ENCODE peak calls at places on chromosomes 5 and 9, in nine cellular contexts. X is NCI-H446 treated with DMSO at 0.1 percent for 48 hours; B is NT2/D1; E is T-helper 9 cell; S is cerebellar cortex; A is islet precursor cell; Z is HepG2; I is stimulated activated CD8-positive, alpha-beta memory T cell treated with anti-CD3 and anti-CD28 coated beads, Interleukin-15, amount 100 ng/mL, for 24 hours; Y is astrocyte of the spinal cord. Q is an unnamed sample.

GRCh38 chr5:148384389-148384756 is 615 bp downstream of the FBXO38 start:
- DNase-seq in X (no peak), B (no peak), E (no peak), S (no peak), A (no peak), Z (peak; percentile 59), I (no peak), Y (no peak), Q (no peak)

GRCh38 chr5:43034591-43034968 is 5.5 kb downstream of the ANXA2R start:
- DNase-seq in X (no peak), B (no peak), E (no peak), S (no peak), A (peak; percentile 88), Z (no peak), I (no peak), Y (peak; percentile 81), Q (no peak)

GRCh38 chr9:107172160-107172978 is 110.7 kb upstream of the RAD23B start:
- DNase-seq in X (no peak), B (peak; percentile 82), E (peak; percentile 23), S (peak; percentile 84), A (peak; percentile 86), Z (peak; percentile 67), I (no peak), Y (peak; percentile 83), Q (peak; percentile 77)

GRCh38 chr5:83777856-83778255 is 57.2 kb upstream of the HAPLN1 start:
- DNase-seq in X (no peak), B (no peak), E (no peak), S (no peak), A (no peak), Z (no peak), I (no peak), Y (peak; percentile 9), Q (no peak)

GRCh38 chr5:105978011-105978410 is 1692.7 kb downstream of the EFNA5 start:
- DNase-seq in X (no peak), B (no peak), E (no peak), S (no peak), A (no peak), Z (no peak), I (no peak), Y (no peak), Q (no peak)

GRCh38 chr5:84115727-84116126 is 269.0 kb downstream of the EDIL3 start:
- DNase-seq in X (no peak), B (no peak), E (no peak), S (no peak), A (no peak), Z (no peak), I (no peak), Y (no peak), Q (no peak)

GRCh38 chr5:172180936-172181335 is 7.1 kb downstream of the STK10 start:
- DNase-seq in X (no peak), B (no peak), E (peak; percentile 34), S (no peak), A (no peak), Z (no peak), I (no peak), Y (no peak), Q (no peak)

GRCh38 chr5:56565693-56566092 is 249.7 kb upstream of the MAP3K1 start:
- DNase-seq in X (no peak), B (no peak), E (no peak), S (no peak), A (no peak), Z (no peak), I (no peak), Y (no peak), Q (no peak)

GRCh38 chr5:10424124-10424731 is 17.5 kb upstream of the ROPN1L start:
- DNase-seq in X (peak; percentile 66), B (no peak), E (no peak), S (peak; percentile 78), A (no peak), Z (peak; percentile 13), I (no peak), Y (peak; percentile 47), Q (peak; percentile 46)

GRCh38 chr5:173689713-173690360 is 73.4 kb upstream of the BOD1 start:
- DNase-seq in X (no peak), B (no peak), E (no peak), S (peak; percentile 67), A (no peak), Z (peak; percentile 23), I (no peak), Y (no peak), Q (no peak)

GRCh38 chr9:19552693-19553092 is 143.9 kb downstream of the ACER2 start:
- DNase-seq in X (peak; percentile 100), B (no peak), E (no peak), S (no peak), A (no peak), Z (no peak), I (no peak), Y (no peak), Q (no peak)

GRCh38 chr5:181190711-181191525 is 14.1 kb downstream of the TRIM7 start:
- DNase-seq in X (no peak), B (no peak), E (peak; percentile 34), S (peak; percentile 53), A (peak; percentile 69), Z (no peak), I (no peak), Y (no peak), Q (no peak)

GRCh38 chr9:37370968-37371563 is 51.4 kb upstream of the GRHPR start:
- DNase-seq in X (no peak), B (no peak), E (no peak), S (no peak), A (peak; percentile 37), Z (no peak), I (no peak), Y (no peak), Q (no peak)

GRCh38 chr9:121321039-121321503 is 49.0 kb downstream of the STOM start:
- DNase-seq in X (no peak), B (no peak), E (no peak), S (no peak), A (peak; percentile 42), Z (no peak), I (no peak), Y (peak; percentile 39), Q (no peak)

GRCh38 chr9:110748251-110748893 is 79.8 kb downstream of the MUSK start:
- DNase-seq in X (no peak), B (no peak), E (no peak), S (no peak), A (no peak), Z (no peak), I (no peak), Y (no peak), Q (no peak)

GRCh38 chr5:115657125-115657882 is 31.5 kb upstream of the TMED7 start:
- DNase-seq in X (no peak), B (no peak), E (no peak), S (no peak), A (no peak), Z (no peak), I (no peak), Y (no peak), Q (no peak)

GRCh38 chr9:1005043-1005667 is 28.7 kb downstream of the DMRT3 start:
- DNase-seq in X (peak; percentile 41), B (peak; percentile 47), E (no peak), S (peak; percentile 13), A (peak; percentile 71), Z (peak; percentile 47), I (no peak), Y (peak; percentile 43), Q (peak; percentile 9)

GRCh38 chr5:151406322-151406947 is 41.0 kb upstream of the SLC36A1 start:
- DNase-seq in X (no peak), B (no peak), E (no peak), S (no peak), A (no peak), Z (peak; percentile 33), I (no peak), Y (no peak), Q (peak; percentile 38)

GRCh38 chr5:150523472-150524350 is 15.8 kb downstream of the NDST1 start:
- DNase-seq in X (peak; percentile 6), B (peak; percentile 36), E (no peak), S (peak; percentile 75), A (peak; percentile 83), Z (peak; percentile 73), I (no peak), Y (peak; percentile 79), Q (peak; percentile 74)

GRCh38 chr9:98248737-98249474 is 6.5 kb downstream of the TBC1D2 start:
- DNase-seq in X (no peak), B (no peak), E (no peak), S (no peak), A (peak; percentile 76), Z (no peak), I (no peak), Y (peak; percentile 93), Q (peak; percentile 43)

GRCh38 chr5:57566914-57567313 is 84.3 kb upstream of the ACTBL2 start:
- DNase-seq in X (no peak), B (no peak), E (no peak), S (no peak), A (no peak), Z (no peak), I (no peak), Y (peak; percentile 75), Q (no peak)

GRCh38 chr5:99614888-99615287 is 686.1 kb upstream of the CHD1 start:
- DNase-seq in X (no peak), B (no peak), E (no peak), S (no peak), A (no peak), Z (no peak), I (no peak), Y (no peak), Q (no peak)

GRCh38 chr5:135457424-135458071 is 5.4 kb upstream of the TIFAB start:
- DNase-seq in X (no peak), B (peak; percentile 43), E (peak; percentile 38), S (peak; percentile 87), A (peak; percentile 82), Z (peak; percentile 56), I (peak; percentile 37), Y (peak; percentile 48), Q (peak; percentile 88)

GRCh38 chr5:172733179-172733973 is 37.6 kb downstream of the DUSP1 start:
- DNase-seq in X (no peak), B (no peak), E (no peak), S (peak; percentile 78), A (peak; percentile 96), Z (peak; percentile 51), I (no peak), Y (peak; percentile 96), Q (peak; percentile 85)

GRCh38 chr5:32098806-32099435 is 75.2 kb downstream of the GOLPH3 start:
- DNase-seq in X (no peak), B (no peak), E (no peak), S (no peak), A (no peak), Z (no peak), I (no peak), Y (no peak), Q (no peak)

GRCh38 chr9:114327749-114328148 is 1.9 kb upstream of the ORM2 start:
- DNase-seq in X (no peak), B (no peak), E (no peak), S (no peak), A (peak; percentile 73), Z (no peak), I (no peak), Y (no peak), Q (no peak)

GRCh38 chr5:132714456-132715307 is 22.7 kb downstream of the KIF3A start:
- DNase-seq in X (no peak), B (no peak), E (no peak), S (peak; percentile 18), A (no peak), Z (peak; percentile 3), I (no peak), Y (peak; percentile 16), Q (peak; percentile 2)